ENCODE peak calls at places on chromosomes 2 and 18, in five cellular contexts. P is GM23338, S is HCT116, Z is GM23248, A is mammary epithelial cell. C is an unnamed sample.

GRCh38 chr2:28350196-28350595 is 42.5 kb upstream of the FOSL2 start:
- DNase-seq in A (no peak), P (no peak), Z (no peak), S (no peak), C (no peak)

GRCh38 chr2:241095594-241096290 is 6.3 kb downstream of the MTERF4 start:
- DNase-seq in Z (no peak), A (no peak), P (no peak), S (no peak), C (no peak)

GRCh38 chr18:60812921-60813320 is 440.3 kb upstream of the MC4R start:
- DNase-seq in S (no peak), P (no peak), Z (no peak), A (no peak), C (no peak)

GRCh38 chr2:171318463-171318934 is 115.3 kb downstream of the METTL8 start:
- DNase-seq in Z (peak; percentile 19), A (no peak), S (no peak), P (peak; percentile 84), C (peak; percentile 26)

GRCh38 chr2:103660947-103661346 is 899.1 kb downstream of the TMEM182 start:
- DNase-seq in S (no peak), Z (no peak), P (no peak), A (no peak), C (no peak)

GRCh38 chr2:241081190-241081642 is 20.9 kb downstream of the MTERF4 start:
- DNase-seq in P (no peak), S (no peak), A (no peak), Z (no peak), C (no peak)

GRCh38 chr18:42268186-42268725 is 313.2 kb downstream of the PIK3C3 start:
- DNase-seq in S (no peak), P (no peak), A (no peak), Z (no peak), C (no peak)

GRCh38 chr2:3241971-3242746 is 135.5 kb downstream of the EIPR1 start:
- DNase-seq in A (no peak), P (no peak), S (no peak), Z (no peak), C (no peak)

GRCh38 chr2:224894356-224894755 is 147.9 kb downstream of the DOCK10 start:
- DNase-seq in P (no peak), A (no peak), S (no peak), Z (peak; percentile 9), C (no peak)

GRCh38 chr18:35010983-35011382 is 30.2 kb upstream of the MAPRE2 start:
- DNase-seq in A (no peak), S (no peak), P (no peak), Z (no peak), C (peak; percentile 33)

GRCh38 chr2:234880551-234881211 is 71.1 kb upstream of the SH3BP4 start:
- DNase-seq in Z (peak; percentile 67), P (no peak), S (peak; percentile 59), A (peak; percentile 96), C (peak; percentile 99)

GRCh38 chr2:171406044-171406443 is 27.7 kb downstream of the METTL8 start:
- DNase-seq in P (no peak), A (no peak), S (no peak), Z (no peak), C (no peak)

GRCh38 chr18:12657849-12658829 is at the start of gene SPIRE1:
- DNase-seq in Z (peak; percentile 80), A (peak; percentile 64), P (peak; percentile 82), S (no peak), C (peak; percentile 33)

GRCh38 chr2:196594158-196594557 is 45.4 kb upstream of the CCDC150 start:
- DNase-seq in Z (no peak), P (no peak), A (no peak), S (no peak), C (no peak)

GRCh38 chr2:196591004-196591403 is 48.5 kb upstream of the CCDC150 start:
- DNase-seq in A (no peak), Z (no peak), S (no peak), P (no peak), C (no peak)

GRCh38 chr2:196591621-196592022 is 47.9 kb upstream of the CCDC150 start:
- DNase-seq in Z (no peak), A (no peak), S (no peak), P (no peak), C (no peak)

GRCh38 chr2:196592331-196592911 is 47.1 kb upstream of the CCDC150 start:
- DNase-seq in A (peak; percentile 27), Z (peak; percentile 76), S (no peak), P (peak; percentile 76), C (peak; percentile 46)

DNA sequence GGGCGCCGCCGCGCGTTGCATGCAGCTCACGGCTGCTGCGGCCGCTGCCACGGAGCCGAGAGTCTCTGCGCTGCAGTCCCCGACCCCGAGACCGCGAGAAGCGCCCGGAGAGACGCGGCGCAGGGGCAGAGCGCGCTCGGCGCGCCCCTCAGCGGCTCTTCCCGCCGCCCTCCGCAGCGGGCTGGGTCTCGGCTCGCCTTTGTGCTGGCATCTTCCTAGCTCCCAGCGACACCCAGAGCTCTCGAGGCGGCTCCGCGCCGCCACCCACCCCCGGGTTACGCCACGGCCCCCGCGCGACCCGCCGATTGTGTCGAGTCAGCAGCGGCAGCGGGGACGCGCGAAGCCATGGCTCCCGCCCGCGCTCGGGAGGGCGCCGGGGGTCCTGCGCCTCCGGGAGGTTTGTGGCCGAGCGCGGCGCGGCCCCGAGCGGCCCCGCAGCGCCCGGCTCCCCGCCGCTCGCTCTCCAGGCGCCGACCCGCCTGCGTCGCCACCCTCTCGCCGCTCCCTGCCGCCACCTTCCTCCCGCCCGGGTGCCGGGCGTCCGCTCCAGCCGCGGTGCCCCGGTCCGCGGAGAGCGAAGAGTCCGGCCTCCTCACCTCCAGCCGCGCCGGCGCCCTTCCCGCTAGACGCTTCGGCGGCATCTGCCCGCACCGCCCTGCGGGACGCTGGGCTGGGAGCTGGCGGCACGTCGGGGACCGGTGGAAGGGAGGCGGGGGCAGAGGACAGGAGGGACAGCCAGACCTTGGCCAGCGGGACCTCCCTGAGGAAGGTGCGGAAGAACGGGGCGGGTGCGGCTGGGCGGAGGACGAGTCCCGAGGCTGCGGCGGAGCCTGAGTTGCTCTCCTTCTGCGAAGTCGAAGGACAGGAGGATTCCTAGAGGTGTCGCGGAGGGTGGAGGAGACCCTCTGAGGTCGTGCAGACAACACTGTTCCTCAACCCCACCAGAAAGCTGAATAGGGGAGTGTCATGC is 46.3 kb upstream of the CCDC150 start:
- DNase-seq in A (peak; percentile 35), S (no peak), P (peak; percentile 76), Z (peak; percentile 82), C (peak; percentile 60)
- TF ChIP-seq EZH2 in A (peak; percentile 81), S (no peak), P (peak; percentile 45), Z (no peak), C (no peak)

DNA sequence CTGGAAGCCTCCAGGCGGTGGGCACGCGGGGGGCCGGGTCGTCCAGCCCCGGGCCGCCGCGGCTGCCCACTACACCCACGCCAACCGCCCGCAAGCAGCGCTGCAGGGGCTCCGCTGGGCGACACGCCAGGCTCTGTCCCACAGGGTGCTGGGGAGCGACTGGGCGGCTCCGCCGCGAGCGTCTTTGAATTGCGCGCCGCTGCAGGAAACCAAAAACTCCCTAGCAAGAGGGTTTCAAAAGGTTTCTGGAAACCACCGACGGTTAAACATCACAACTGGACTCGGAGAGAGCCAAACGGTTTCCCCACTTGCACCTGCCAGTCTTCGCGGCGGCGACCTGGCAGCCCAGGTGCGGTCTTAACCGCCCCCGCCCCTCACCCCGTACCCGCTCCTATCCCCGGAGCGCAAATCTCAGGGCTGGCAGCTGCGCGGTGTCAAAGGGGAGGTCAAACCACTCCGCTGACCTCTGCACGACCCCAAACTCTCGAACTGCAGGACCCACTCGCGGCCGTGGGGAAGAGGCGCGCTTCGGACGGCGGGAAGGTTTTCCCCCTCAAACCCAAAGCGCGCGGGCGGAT is 1.0 kb downstream of the CXCR4 start:
- DNase-seq in P (peak; percentile 41), A (peak; percentile 6), Z (no peak), S (no peak), C (no peak)
- TF ChIP-seq EZH2 in P (no peak), A (no peak), Z (peak; percentile 75), S (no peak), C (no peak)

GRCh38 chr2:32963941-32964340 is 17.2 kb downstream of the LTBP1 start:
- DNase-seq in P (no peak), S (no peak), Z (peak; percentile 52), A (no peak), C (peak; percentile 30)
- TF ChIP-seq EZH2 in P (no peak), S (no peak), Z (no peak), A (no peak), C (no peak)

GRCh38 chr2:26509141-26509540 is 31.2 kb upstream of the OTOF start:
- DNase-seq in S (no peak), P (no peak), Z (no peak), A (no peak), C (no peak)

GRCh38 chr2:26506279-26506678 is 28.4 kb upstream of the OTOF start:
- DNase-seq in S (no peak), Z (no peak), P (no peak), A (no peak), C (no peak)

GRCh38 chr2:26500406-26500805 is 22.5 kb upstream of the OTOF start:
- DNase-seq in P (peak; percentile 22), S (no peak), A (no peak), Z (no peak), C (no peak)

GRCh38 chr2:26503238-26503880 is 25.4 kb upstream of the OTOF start:
- DNase-seq in Z (peak; percentile 84), A (peak; percentile 44), P (peak; percentile 95), S (peak; percentile 73), C (peak; percentile 32)

GRCh38 chr2:26504002-26504401 is 26.1 kb upstream of the OTOF start:
- DNase-seq in Z (no peak), A (no peak), P (peak; percentile 21), S (no peak), C (no peak)
- TF ChIP-seq EZH2 in Z (no peak), A (no peak), P (no peak), S (no peak), C (no peak)

DNA sequence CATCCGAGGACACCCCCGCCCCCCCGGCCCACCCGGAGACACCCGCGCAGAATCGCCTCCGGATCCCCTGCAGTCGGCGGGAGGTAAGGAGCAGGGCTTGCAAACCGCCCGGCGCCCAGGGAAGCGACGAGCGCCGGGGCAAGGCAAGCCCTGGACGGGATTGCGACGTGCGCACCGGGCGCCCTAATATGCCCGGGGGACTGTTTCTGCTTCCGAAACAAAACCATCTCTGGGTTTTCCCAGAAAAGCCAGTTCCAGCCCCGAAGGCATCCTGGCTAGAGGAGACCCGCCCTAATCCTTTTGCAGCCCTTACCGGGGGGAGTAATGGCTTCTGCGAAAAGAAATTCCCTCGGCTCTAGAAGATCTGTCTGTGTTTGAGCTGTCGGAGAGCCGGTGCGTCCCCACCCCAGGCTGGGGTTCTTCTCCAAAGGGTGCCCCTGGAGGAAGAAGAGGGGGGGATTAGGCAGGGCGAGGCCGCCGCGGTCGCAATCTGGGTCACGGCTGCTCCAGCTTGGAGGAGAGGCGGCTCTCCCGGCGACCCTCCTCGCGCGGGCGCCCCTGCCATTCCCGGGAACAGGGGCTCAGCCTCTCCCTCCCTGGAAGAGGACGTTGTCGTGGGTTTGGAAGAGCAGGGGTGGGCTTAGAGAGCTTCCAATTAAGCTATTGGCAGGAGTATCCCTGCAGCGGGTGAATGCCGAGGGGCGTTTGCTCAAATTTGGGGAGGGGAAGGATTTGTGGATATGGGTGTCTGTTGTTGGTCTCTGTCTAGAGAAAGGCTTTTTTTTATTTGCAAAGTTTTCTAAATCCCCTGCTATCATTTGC is 522 bp downstream of the MYCN start:
- DNase-seq in P (peak; percentile 52), Z (peak; percentile 13), A (peak; percentile 46), S (no peak), C (no peak)
- TF ChIP-seq EZH2 in P (no peak), Z (peak; percentile 65), A (peak; percentile 74), S (no peak), C (peak; percentile 89)

C was measured in astrocyte.